ENCODE peak calls at places on chromosomes 11 and 22, in five cellular contexts. D is GM12891; X is ELR; F is left lobe of liver; O is activated T-cell treated with anti-CD3 and anti-CD28 coated beads, Interleukin-2, amount 50 U/mL, for 72 hours. A is an unnamed sample.
A peak's percentile ranks its signal among the peaks of the same experiment; 100 is the strongest.

GRCh38 chr11:58301576-58301975 is 33.5 kb upstream of the OR10W1 start:
- DNase-seq in D (no peak), X (peak; percentile 90), F (no peak), O (no peak), A (no peak)

GRCh38 chr22:46108564-46109473 is 41.5 kb upstream of the PPARA start:
- DNase-seq in D (no peak), X (peak; percentile 70), F (peak; percentile 80), O (no peak), A (no peak)

GRCh38 chr22:46673205-46673604 is 53.0 kb downstream of the GRAMD4 start:
- DNase-seq in D (no peak), X (peak; percentile 7), F (no peak), O (no peak), A (no peak)

GRCh38 chr22:45779351-45779750 is 107.7 kb downstream of the ATXN10 start:
- DNase-seq in D (no peak), X (no peak), F (no peak), O (no peak), A (no peak)

GRCh38 chr11:35500744-35501143 is 24.7 kb downstream of the PAMR1 start:
- DNase-seq in D (no peak), X (no peak), F (no peak), O (no peak), A (no peak)

GRCh38 chr11:21104641-21105040 is 435.3 kb downstream of the NELL1 start:
- DNase-seq in D (no peak), X (no peak), F (no peak), O (no peak), A (no peak)

GRCh38 chr11:35167451-35167954 is 28.5 kb downstream of the CD44 start:
- DNase-seq in D (no peak), X (no peak), F (no peak), O (no peak), A (no peak)

GRCh38 chr11:2911088-2912037 is 17.9 kb downstream of the PHLDA2 start:
- DNase-seq in D (no peak), X (no peak), F (no peak), O (no peak), A (no peak)

GRCh38 chr22:36775966-36776669 is at the start of gene IFT27:
- DNase-seq in D (peak; percentile 96), X (peak; percentile 100), F (peak; percentile 99), O (peak; percentile 94), A (peak; percentile 96)

GRCh38 chr11:104858882-104859735 is 39.2 kb downstream of the CASP12 start:
- DNase-seq in D (peak; percentile 1), X (no peak), F (no peak), O (no peak), A (no peak)

GRCh38 chr22:30235687-30236170 is 10.8 kb downstream of the LIF start:
- DNase-seq in D (no peak), X (peak; percentile 67), F (no peak), O (no peak), A (no peak)

GRCh38 chr22:48553119-48553518 is 1274.6 kb downstream of the BRD1 start:
- DNase-seq in D (no peak), X (no peak), F (no peak), O (no peak), A (no peak)

GRCh38 chr11:69968407-69969347 is 109.4 kb upstream of the ANO1 start:
- DNase-seq in D (no peak), X (no peak), F (peak; percentile 79), O (no peak), A (no peak)

GRCh38 chr11:125201525-125202121 is 37.1 kb downstream of the PKNOX2 start:
- DNase-seq in D (no peak), X (no peak), F (peak; percentile 68), O (no peak), A (no peak)

GRCh38 chr11:44258190-44258489 is 51.8 kb downstream of the ALX4 start:
- DNase-seq in D (no peak), X (peak; percentile 13), F (no peak), O (no peak), A (no peak)

GRCh38 chr11:61549662-61550568 is 31.0 kb downstream of the SYT7 start:
- DNase-seq in D (no peak), X (no peak), F (no peak), O (no peak), A (no peak)

GRCh38 chr11:32870676-32871075 is 21.9 kb upstream of the QSER1 start:
- DNase-seq in D (peak; percentile 7), X (peak; percentile 28), F (no peak), O (no peak), A (no peak)

GRCh38 chr11:113715882-113716625 is 9.9 kb upstream of the TMPRSS5 start:
- DNase-seq in D (no peak), X (no peak), F (no peak), O (no peak), A (no peak)

GRCh38 chr11:10382518-10382917 is 72.5 kb upstream of the AMPD3 start:
- DNase-seq in D (no peak), X (peak; percentile 40), F (peak; percentile 19), O (no peak), A (no peak)

GRCh38 chr11:76783901-76784813 is 1.0 kb downstream of the TSKU start:
- DNase-seq in D (no peak), X (peak; percentile 88), F (no peak), O (peak; percentile 16), A (peak; percentile 82)

GRCh38 chr11:97743205-97743742 is 1277.5 kb upstream of the CNTN5 start:
- DNase-seq in D (no peak), X (no peak), F (no peak), O (no peak), A (no peak)

GRCh38 chr22:50261615-50262459 is at the start of gene MAPK12:
- DNase-seq in D (peak; percentile 93), X (peak; percentile 61), F (no peak), O (no peak), A (no peak)

GRCh38 chr22:39317084-39317755 is 2.2 kb downstream of the RPL3 start:
- DNase-seq in D (no peak), X (peak; percentile 58), F (no peak), O (peak; percentile 68), A (no peak)

GRCh38 chr22:20298803-20299735 is 20.8 kb downstream of the DGCR6L start:
- DNase-seq in D (peak; percentile 76), X (peak; percentile 79), F (peak; percentile 95), O (peak; percentile 92), A (peak; percentile 89)

GRCh38 chr22:38733329-38734202 is 22.2 kb downstream of the SUN2 start:
- DNase-seq in D (no peak), X (peak; percentile 52), F (peak; percentile 87), O (peak; percentile 62), A (no peak)

GRCh38 chr11:1693327-1694063 is 3.5 kb upstream of the KRTAP5-6 start:
- DNase-seq in D (peak; percentile 81), X (peak; percentile 66), F (peak; percentile 83), O (peak; percentile 88), A (peak; percentile 81)